ENCODE peak calls at places on chromosome 15, in nine cellular contexts. G is right cardiac atrium; L is Karpas-422; Q is psoas muscle; V is GM23338; R is body of pancreas; K is CD8-positive, alpha-beta memory T cell; O is iPS DF 6.9; I is HCT116. N is an unnamed sample. For H3K4me1, the result is how much of the 10 kb centered on the place peaks cover.

GRCh38 chr15:67915374-67916050 is 75.7 kb upstream of the RNU6-1 start:
- DNase-seq in G (peak), L (no peak), Q (peak), V (peak), R (peak), K (no peak), O (no peak), I (no peak), N (peak)

GRCh38 chr15:88841201-88841600 is 38.0 kb downstream of the ACAN start:
- DNase-seq in G (no peak), L (no peak), Q (no peak), V (no peak), R (no peak), K (no peak), O (no peak), I (no peak), N (no peak)

GRCh38 chr15:50247819-50248650 is 17.5 kb downstream of the HDC start:
- DNase-seq in G (peak), L (no peak), Q (no peak), V (no peak), R (peak), K (peak), O (no peak), I (no peak), N (peak)

GRCh38 chr15:42131006-42131405 is 25.4 kb downstream of the PLA2G4F start:
- DNase-seq in G (no peak), L (no peak), Q (no peak), V (no peak), R (no peak), K (no peak), O (no peak), I (no peak), N (no peak)

GRCh38 chr15:92817339-92817886 is 82.7 kb upstream of the CHD2 start:
- DNase-seq in G (no peak), L (peak), Q (no peak), V (no peak), R (no peak), K (no peak), O (no peak), I (no peak), N (no peak)

GRCh38 chr15:42090781-42091180 is 3.6 kb downstream of the PLA2G4D start:
- DNase-seq in G (no peak), L (no peak), Q (no peak), V (no peak), R (no peak), K (no peak), O (no peak), I (no peak), N (no peak)

GRCh38 chr15:29514931-29515330 is 245.3 kb upstream of the NSMCE3 start:
- DNase-seq in G (no peak), L (no peak), Q (no peak), V (no peak), R (no peak), K (no peak), O (no peak), I (no peak), N (no peak)

GRCh38 chr15:56286213-56286612 is 42.5 kb upstream of the RFX7 start:
- DNase-seq in G (no peak), L (peak), Q (no peak), V (peak), R (no peak), K (no peak), O (no peak), I (peak), N (no peak)

GRCh38 chr15:31448635-31448979 is 122.0 kb downstream of the KLF13 start:
- DNase-seq in G (no peak), L (no peak), Q (no peak), V (no peak), R (no peak), K (no peak), O (no peak), I (no peak), N (no peak)

GRCh38 chr15:74892313-74892712 is 2.5 kb downstream of the MPI start:
- DNase-seq in G (no peak), L (peak), Q (no peak), V (no peak), R (peak), K (no peak), O (no peak), I (no peak), N (peak)

GRCh38 chr15:23420806-23421575 is 26.1 kb downstream of the GOLGA6L2 start:
- DNase-seq in G (peak), L (no peak), Q (no peak), V (no peak), R (no peak), K (no peak), O (no peak), I (no peak), N (no peak)

GRCh38 chr15:35622641-35623340 is 76.8 kb upstream of the DPH6 start:
- DNase-seq in G (no peak), L (no peak), Q (no peak), V (no peak), R (no peak), K (no peak), O (no peak), I (no peak), N (no peak)

GRCh38 chr15:95990833-95991232 is 339.7 kb upstream of the NR2F2 start:
- DNase-seq in G (no peak), L (no peak), Q (no peak), V (no peak), R (no peak), K (no peak), O (no peak), I (no peak), N (no peak)

GRCh38 chr15:33296856-33297255 is 13.9 kb upstream of the RYR3 start:
- DNase-seq in G (no peak), L (no peak), Q (no peak), V (no peak), R (no peak), K (no peak), O (no peak), I (no peak), N (no peak)

GRCh38 chr15:52052076-52052935 is 33.3 kb downstream of the MAPK6 start:
- DNase-seq in G (no peak), L (no peak), Q (no peak), V (no peak), R (no peak), K (no peak), O (no peak), I (no peak), N (no peak)

GRCh38 chr15:77296773-77297337 is 123.0 kb downstream of the PEAK1 start:
- DNase-seq in G (no peak), L (no peak), Q (no peak), V (no peak), R (no peak), K (no peak), O (no peak), I (no peak), N (no peak)

GRCh38 chr15:85477061-85477460 is 96.7 kb downstream of the AKAP13 start:
- DNase-seq in G (no peak), L (no peak), Q (no peak), V (no peak), R (no peak), K (no peak), O (no peak), I (no peak), N (no peak)
- H3K4me1 ChIP-seq in G (under half), L (half or more), Q (under half), V (under half), R (under half), K (under half), O (under half), I (half or more), N (half or more)

DNA sequence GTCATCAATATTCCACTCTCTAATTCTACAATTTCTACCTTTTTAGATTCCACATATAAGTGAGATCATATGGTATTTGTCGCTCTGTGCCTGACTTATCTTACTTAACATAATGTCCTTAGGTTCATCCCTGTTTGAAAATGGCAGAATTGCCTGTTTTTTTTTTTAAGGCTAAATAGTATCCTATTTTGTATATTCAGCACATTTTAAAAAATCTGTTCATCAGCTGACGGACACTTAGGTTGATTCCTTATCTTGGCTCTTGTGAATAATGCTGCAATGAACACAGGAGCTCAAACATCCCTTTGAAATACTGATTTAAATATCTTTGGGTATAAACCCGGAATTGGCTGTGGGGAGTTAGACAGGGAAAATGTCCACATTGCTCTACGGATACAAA is 326.7 kb upstream of the THBS1 start:
- DNase-seq in G (no peak), L (no peak), Q (no peak), V (no peak), R (no peak), K (no peak), O (no peak), I (no peak), N (no peak)
- H3K4me3 ChIP-seq in G (no peak), L (no peak), Q (no peak), V (no peak), R (no peak), K (no peak), O (no peak), I (no peak), N (no peak)

GRCh38 chr15:64982472-64982871 is 7.2 kb downstream of the SPG21 start:
- DNase-seq in G (no peak), L (no peak), Q (no peak), V (no peak), R (no peak), K (no peak), O (no peak), I (no peak), N (no peak)

GRCh38 chr15:64975390-64975789 is 14.3 kb downstream of the SPG21 start:
- DNase-seq in G (no peak), L (no peak), Q (no peak), V (no peak), R (no peak), K (no peak), O (no peak), I (no peak), N (no peak)

GRCh38 chr15:64981812-64982431 is 7.8 kb downstream of the SPG21 start:
- DNase-seq in G (no peak), L (no peak), Q (no peak), V (no peak), R (no peak), K (no peak), O (no peak), I (no peak), N (no peak)

DNA sequence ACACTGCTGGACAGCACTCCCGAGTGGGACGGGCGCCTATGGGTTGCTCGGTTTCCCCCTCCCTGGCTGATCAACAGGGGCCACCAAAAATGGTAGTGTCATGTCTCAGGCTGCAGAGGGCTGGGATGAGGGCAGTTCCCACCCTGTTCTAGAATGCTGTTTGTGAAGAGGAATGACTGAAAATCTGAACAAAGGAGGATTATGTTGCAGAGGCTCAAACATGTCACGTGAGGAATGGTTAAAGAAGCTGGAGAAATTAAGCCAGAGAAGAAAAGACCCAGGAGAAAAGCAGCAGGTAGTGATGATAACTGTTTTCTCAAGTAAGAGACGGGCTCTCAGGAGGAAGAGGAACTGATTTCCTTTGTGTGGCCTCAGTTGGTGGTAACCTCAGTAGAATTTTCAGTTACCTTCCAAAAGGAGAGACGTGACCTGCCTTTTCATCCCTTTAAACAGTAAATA is 10.4 kb downstream of the SPG21 start:
- DNase-seq in G (no peak), L (no peak), Q (no peak), V (peak), R (no peak), K (no peak), O (no peak), I (no peak), N (no peak)
- H3K4me1 ChIP-seq in G (under half), L (under half), Q (under half), V (under half), R (under half), K (under half), O (under half), I (under half), N (under half)

DNA sequence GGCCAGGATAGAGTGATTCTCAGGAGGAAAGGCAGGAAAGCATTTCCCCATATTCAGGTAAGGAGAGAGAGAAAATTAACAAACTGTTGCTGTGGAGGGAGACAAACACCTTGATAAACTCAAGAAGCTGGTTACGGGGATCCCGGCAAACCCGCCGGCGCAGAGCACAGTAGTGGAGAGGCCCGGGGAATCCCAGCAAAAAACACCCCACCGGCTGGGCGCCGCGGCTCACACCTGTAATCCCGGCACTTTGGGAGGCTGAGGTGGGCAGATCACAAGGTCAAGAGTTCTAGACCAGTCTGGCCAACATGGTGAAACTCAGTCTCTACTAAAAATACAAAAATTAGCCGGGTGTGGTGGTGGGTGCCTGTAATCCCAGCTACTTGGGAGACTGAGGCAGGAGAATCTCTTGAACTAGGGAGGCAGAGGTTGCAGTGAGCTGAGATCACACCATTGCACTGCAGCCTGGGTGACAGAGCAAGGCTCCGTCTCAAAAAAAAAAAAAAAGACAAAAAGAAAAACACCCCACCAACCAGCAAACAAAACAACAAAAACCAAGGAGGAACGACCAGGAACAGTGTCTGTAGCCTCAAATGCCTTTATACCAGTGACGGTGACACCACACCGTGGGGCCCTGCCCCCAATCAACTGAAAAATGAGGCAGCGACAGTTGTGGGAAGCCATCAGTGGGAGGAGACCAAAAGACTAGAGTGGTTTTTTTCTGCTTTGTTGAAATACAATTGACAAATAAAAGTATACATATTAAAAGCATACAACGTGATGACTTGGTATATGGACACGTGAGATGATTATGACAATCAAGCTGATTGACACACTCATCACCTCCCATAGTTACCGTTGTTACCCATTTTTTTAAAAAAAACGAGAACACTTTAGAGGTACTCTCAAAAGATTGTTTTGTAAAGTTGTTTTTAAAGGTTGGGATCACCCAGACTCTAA is 40.2 kb upstream of the IDH2 start:
- DNase-seq in G (no peak), L (no peak), Q (no peak), V (no peak), R (no peak), K (peak), O (no peak), I (no peak), N (no peak)
- H3K4me3 ChIP-seq in G (no peak), L (no peak), Q (no peak), V (no peak), R (no peak), K (no peak), O (no peak), I (no peak), N (no peak)

GRCh38 chr15:60373745-60374144 is 24.0 kb downstream of the ANXA2 start:
- DNase-seq in G (no peak), L (no peak), Q (no peak), V (no peak), R (no peak), K (no peak), O (no peak), I (no peak), N (no peak)

GRCh38 chr15:60374628-60375081 is 23.1 kb downstream of the ANXA2 start:
- DNase-seq in G (peak), L (no peak), Q (peak), V (peak), R (peak), K (no peak), O (no peak), I (peak), N (no peak)

GRCh38 chr15:60376677-60377095 is 21.1 kb downstream of the ANXA2 start:
- DNase-seq in G (no peak), L (no peak), Q (no peak), V (no peak), R (no peak), K (no peak), O (no peak), I (no peak), N (no peak)

GRCh38 chr15:60374209-60374608 is 23.6 kb downstream of the ANXA2 start:
- DNase-seq in G (no peak), L (no peak), Q (no peak), V (no peak), R (no peak), K (no peak), O (no peak), I (no peak), N (no peak)

DNA sequence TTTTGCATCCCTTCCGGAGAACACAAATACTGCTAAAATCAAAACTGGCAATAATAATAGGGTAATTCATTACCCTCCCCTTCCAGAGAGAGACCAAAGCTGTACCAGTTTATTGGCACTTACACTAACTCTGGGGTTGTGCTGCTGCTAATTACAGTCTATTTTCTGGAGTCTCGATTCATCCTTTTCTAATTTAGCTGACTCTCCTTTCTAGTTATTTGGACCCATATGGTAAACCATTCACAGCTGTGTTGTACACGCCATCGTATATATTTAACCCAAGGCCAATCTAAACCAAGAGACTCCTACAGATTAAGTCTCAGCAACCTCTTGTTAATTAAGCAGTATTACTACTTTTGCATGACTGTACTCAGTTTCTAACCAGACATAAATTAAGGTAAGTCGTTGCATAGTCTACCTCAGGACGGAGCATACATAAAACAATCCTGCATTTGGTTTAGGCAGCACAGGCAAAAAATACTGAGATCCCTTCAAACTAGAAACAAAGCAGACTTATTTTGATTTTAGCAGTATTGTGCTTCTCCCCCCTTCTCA is 22.5 kb downstream of the ANXA2 start:
- DNase-seq in G (no peak), L (no peak), Q (no peak), V (no peak), R (no peak), K (no peak), O (no peak), I (no peak), N (no peak)
- H3K4me1 ChIP-seq in G (under half), L (under half), Q (half or more), V (under half), R (half or more), K (under half), O (under half), I (half or more), N (half or more)

GRCh38 chr15:73751481-73751880 is 1.7 kb downstream of the INSYN1 start:
- DNase-seq in G (no peak), L (no peak), Q (no peak), V (peak), R (no peak), K (no peak), O (no peak), I (no peak), N (no peak)

GRCh38 chr15:73752817-73753214 is 335 bp downstream of the INSYN1 start:
- DNase-seq in G (peak), L (no peak), Q (peak), V (peak), R (peak), K (no peak), O (no peak), I (no peak), N (no peak)

GRCh38 chr15:73753250-73754130 is at the start of gene INSYN1:
- DNase-seq in G (peak), L (no peak), Q (peak), V (peak), R (peak), K (no peak), O (no peak), I (no peak), N (peak)

GRCh38 chr15:73750951-73751350 is 2.2 kb downstream of the INSYN1 start:
- DNase-seq in G (peak), L (no peak), Q (no peak), V (no peak), R (no peak), K (no peak), O (no peak), I (no peak), N (no peak)

DNA sequence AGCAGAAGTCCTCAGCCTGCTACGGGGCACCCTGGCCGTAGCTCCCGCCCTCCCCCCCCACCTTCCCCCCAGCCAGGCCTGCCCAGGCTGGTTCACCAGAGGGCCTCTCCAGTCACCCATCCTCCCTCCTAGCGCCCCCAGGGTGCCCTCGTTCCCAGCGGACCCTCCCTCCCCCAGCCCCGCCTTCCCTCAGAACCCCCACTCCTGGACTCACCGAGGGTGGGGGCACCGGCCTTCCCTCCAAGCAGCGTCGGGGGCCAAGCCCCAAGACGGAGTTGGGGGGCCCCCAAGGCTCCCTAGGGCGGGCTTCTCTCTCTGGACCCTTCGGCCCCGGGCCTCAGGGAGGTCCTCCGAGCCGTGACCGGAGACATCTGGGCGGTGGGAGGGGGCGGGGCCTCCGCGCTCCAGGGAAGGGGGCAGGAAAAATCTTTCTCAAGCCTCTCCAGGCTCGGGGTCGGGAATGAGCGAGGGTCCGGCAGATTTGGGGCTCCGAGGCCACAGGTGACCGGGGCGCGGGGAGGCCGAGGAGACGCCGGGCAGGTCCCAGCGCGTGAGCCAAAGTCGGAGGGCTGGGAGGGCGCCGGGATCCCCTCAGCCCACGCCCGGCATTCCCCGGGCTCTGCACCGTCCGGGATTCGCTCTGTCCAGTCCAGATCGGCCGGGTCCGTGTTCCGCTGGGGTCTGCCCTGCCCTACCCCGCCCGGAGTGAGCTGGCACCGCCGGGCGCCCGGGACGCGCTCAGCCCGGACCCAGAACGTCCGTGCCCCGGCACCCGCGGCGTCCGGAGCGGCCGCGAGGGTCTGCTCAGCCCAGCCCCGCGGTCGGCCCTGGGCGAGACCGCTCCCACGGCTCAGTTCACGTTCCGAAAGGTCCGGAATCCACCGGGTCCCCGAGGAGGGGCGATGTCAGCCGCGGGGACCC is 995 bp downstream of the INSYN1 start:
- DNase-seq in G (no peak), L (no peak), Q (no peak), V (peak), R (no peak), K (no peak), O (no peak), I (no peak), N (no peak)
- H3K4me3 ChIP-seq in G (peak), L (no peak), Q (peak), V (peak), R (peak), K (no peak), O (peak), I (no peak), N (peak)

GRCh38 chr15:70533931-70534742 is 229.2 kb downstream of the UACA start:
- DNase-seq in G (no peak), L (no peak), Q (no peak), V (no peak), R (no peak), K (no peak), O (no peak), I (no peak), N (no peak)
- H3K4me1 ChIP-seq in G (under half), L (under half), Q (under half), V (under half), R (under half), K (half or more), O (under half), I (under half), N (under half)